ENCODE peak calls at places on chromosomes 1 and 21, in four cellular contexts. One of them, this sample, is unnamed. For H3K9me3, the result is how much of the 10 kb centered on the place peaks cover.

GRCh38 chr1:36528361-36529349 is 45.9 kb upstream of the CSF3R start:
- DNase-seq in fibroblast of lung: no peak
- DNase-seq in CD8-positive, alpha-beta memory T cell: no peak
- DNase-seq in effector memory CD4-positive, alpha-beta T cell: no peak
- DNase-seq in this sample: peak

GRCh38 chr1:12191242-12192032 is 24.6 kb downstream of the TNFRSF1B start:
- DNase-seq in CD8-positive, alpha-beta memory T cell: no peak
- DNase-seq in fibroblast of lung: no peak
- DNase-seq in effector memory CD4-positive, alpha-beta T cell: no peak
- DNase-seq in this sample: no peak

GRCh38 chr21:26125433-26126167 is 45.0 kb downstream of the APP start:
- DNase-seq in fibroblast of lung: no peak
- DNase-seq in CD8-positive, alpha-beta memory T cell: no peak
- DNase-seq in effector memory CD4-positive, alpha-beta T cell: no peak
- DNase-seq in this sample: no peak

GRCh38 chr1:3627515-3628253 is 2.9 kb downstream of the TPRG1L start:
- DNase-seq in effector memory CD4-positive, alpha-beta T cell: no peak
- DNase-seq in fibroblast of lung: no peak
- DNase-seq in CD8-positive, alpha-beta memory T cell: no peak
- DNase-seq in this sample: no peak

GRCh38 chr1:46543761-46544560 is 7.5 kb downstream of the KNCN start:
- DNase-seq in CD8-positive, alpha-beta memory T cell: peak
- DNase-seq in effector memory CD4-positive, alpha-beta T cell: no peak
- DNase-seq in fibroblast of lung: no peak
- DNase-seq in this sample: no peak

GRCh38 chr1:202275061-202275770 is 66.5 kb downstream of the UBE2T start:
- DNase-seq in effector memory CD4-positive, alpha-beta T cell: no peak
- DNase-seq in CD8-positive, alpha-beta memory T cell: no peak
- DNase-seq in fibroblast of lung: no peak
- DNase-seq in this sample: no peak

GRCh38 chr1:230084408-230085177 is 17.6 kb downstream of the GALNT2 start:
- DNase-seq in CD8-positive, alpha-beta memory T cell: peak
- DNase-seq in fibroblast of lung: peak
- DNase-seq in effector memory CD4-positive, alpha-beta T cell: no peak
- DNase-seq in this sample: peak

GRCh38 chr1:169529068-169529642 is 43.4 kb upstream of the SLC19A2 start:
- DNase-seq in effector memory CD4-positive, alpha-beta T cell: no peak
- DNase-seq in fibroblast of lung: peak
- DNase-seq in CD8-positive, alpha-beta memory T cell: no peak
- DNase-seq in this sample: peak

GRCh38 chr21:45993210-45994085 is 11.9 kb downstream of the COL6A1 start:
- DNase-seq in CD8-positive, alpha-beta memory T cell: peak
- DNase-seq in effector memory CD4-positive, alpha-beta T cell: no peak
- DNase-seq in fibroblast of lung: no peak
- DNase-seq in this sample: peak

GRCh38 chr1:21216835-21217811 is 40.4 kb upstream of the EIF4G3 start:
- DNase-seq in effector memory CD4-positive, alpha-beta T cell: peak
- DNase-seq in fibroblast of lung: peak
- DNase-seq in CD8-positive, alpha-beta memory T cell: peak
- DNase-seq in this sample: peak

GRCh38 chr21:20424943-20425342 is 573.3 kb upstream of the NCAM2 start:
- DNase-seq in CD8-positive, alpha-beta memory T cell: no peak
- DNase-seq in effector memory CD4-positive, alpha-beta T cell: no peak
- DNase-seq in fibroblast of lung: no peak
- DNase-seq in this sample: peak

GRCh38 chr1:228768345-228768717 is 33.1 kb downstream of the RHOU start:
- DNase-seq in effector memory CD4-positive, alpha-beta T cell: no peak
- DNase-seq in CD8-positive, alpha-beta memory T cell: no peak
- DNase-seq in fibroblast of lung: no peak
- DNase-seq in this sample: no peak

GRCh38 chr1:51861669-51862068 is 16.9 kb downstream of the NRDC start:
- DNase-seq in effector memory CD4-positive, alpha-beta T cell: no peak
- DNase-seq in CD8-positive, alpha-beta memory T cell: no peak
- DNase-seq in fibroblast of lung: peak
- DNase-seq in this sample: no peak

GRCh38 chr1:198880397-198880796 is 241.6 kb downstream of the PTPRC start:
- DNase-seq in effector memory CD4-positive, alpha-beta T cell: no peak
- DNase-seq in CD8-positive, alpha-beta memory T cell: no peak
- DNase-seq in fibroblast of lung: peak
- DNase-seq in this sample: no peak

GRCh38 chr1:155977607-155978324 is 581 bp downstream of the ARHGEF2 start:
- DNase-seq in effector memory CD4-positive, alpha-beta T cell: peak
- DNase-seq in fibroblast of lung: no peak
- DNase-seq in CD8-positive, alpha-beta memory T cell: peak
- DNase-seq in this sample: peak

GRCh38 chr1:245663841-245664240 is 509.1 kb downstream of the KIF26B start:
- DNase-seq in effector memory CD4-positive, alpha-beta T cell: no peak
- DNase-seq in CD8-positive, alpha-beta memory T cell: no peak
- DNase-seq in fibroblast of lung: no peak
- DNase-seq in this sample: no peak

GRCh38 chr1:16720403-16721223 is 19.7 kb upstream of the RNU1-4 start:
- DNase-seq in CD8-positive, alpha-beta memory T cell: no peak
- DNase-seq in effector memory CD4-positive, alpha-beta T cell: no peak
- DNase-seq in fibroblast of lung: no peak
- DNase-seq in this sample: no peak

GRCh38 chr1:154784924-154785531 is 85.1 kb downstream of the KCNN3 start:
- DNase-seq in fibroblast of lung: no peak
- DNase-seq in CD8-positive, alpha-beta memory T cell: peak
- DNase-seq in effector memory CD4-positive, alpha-beta T cell: peak
- DNase-seq in this sample: no peak

GRCh38 chr1:212967767-212968166 is 17.4 kb downstream of the VASH2 start:
- DNase-seq in effector memory CD4-positive, alpha-beta T cell: no peak
- DNase-seq in CD8-positive, alpha-beta memory T cell: no peak
- DNase-seq in fibroblast of lung: peak
- DNase-seq in this sample: peak

GRCh38 chr1:167644551-167644950 is 14.5 kb downstream of the RCSD1 start:
- DNase-seq in effector memory CD4-positive, alpha-beta T cell: no peak
- DNase-seq in fibroblast of lung: no peak
- DNase-seq in CD8-positive, alpha-beta memory T cell: no peak
- DNase-seq in this sample: no peak

GRCh38 chr1:30378991-30379581 is 344.3 kb downstream of the MATN1 start:
- DNase-seq in fibroblast of lung: peak
- DNase-seq in CD8-positive, alpha-beta memory T cell: no peak
- DNase-seq in effector memory CD4-positive, alpha-beta T cell: no peak
- DNase-seq in this sample: peak

GRCh38 chr1:31745071-31745897 is 18.9 kb downstream of the ADGRB2 start:
- DNase-seq in CD8-positive, alpha-beta memory T cell: peak
- DNase-seq in fibroblast of lung: no peak
- DNase-seq in effector memory CD4-positive, alpha-beta T cell: no peak
- DNase-seq in this sample: peak

GRCh38 chr1:2547210-2548067 is 8.7 kb upstream of the TNFRSF14 start:
- DNase-seq in fibroblast of lung: no peak
- DNase-seq in CD8-positive, alpha-beta memory T cell: peak
- DNase-seq in effector memory CD4-positive, alpha-beta T cell: peak
- DNase-seq in this sample: no peak

GRCh38 chr1:46277658-46278373 is 25.6 kb downstream of the LRRC41 start:
- DNase-seq in fibroblast of lung: no peak
- DNase-seq in effector memory CD4-positive, alpha-beta T cell: no peak
- DNase-seq in CD8-positive, alpha-beta memory T cell: no peak
- DNase-seq in this sample: no peak

GRCh38 chr1:18178125-18178524 is 70.5 kb downstream of the IGSF21 start:
- DNase-seq in fibroblast of lung: no peak
- DNase-seq in CD8-positive, alpha-beta memory T cell: no peak
- DNase-seq in effector memory CD4-positive, alpha-beta T cell: no peak
- DNase-seq in this sample: no peak

GRCh38 chr1:55300975-55301374 is 85.8 kb upstream of the USP24 start:
- DNase-seq in effector memory CD4-positive, alpha-beta T cell: no peak
- DNase-seq in CD8-positive, alpha-beta memory T cell: no peak
- DNase-seq in fibroblast of lung: no peak
- DNase-seq in this sample: no peak

GRCh38 chr1:55302972-55303371 is 87.8 kb upstream of the USP24 start:
- DNase-seq in fibroblast of lung: no peak
- DNase-seq in CD8-positive, alpha-beta memory T cell: no peak
- DNase-seq in effector memory CD4-positive, alpha-beta T cell: no peak
- DNase-seq in this sample: no peak

GRCh38 chr1:55309053-55309452 is 93.9 kb upstream of the USP24 start:
- DNase-seq in fibroblast of lung: peak
- DNase-seq in CD8-positive, alpha-beta memory T cell: no peak
- DNase-seq in effector memory CD4-positive, alpha-beta T cell: no peak
- DNase-seq in this sample: no peak

GRCh38 chr1:55305735-55306134 is 90.6 kb upstream of the USP24 start:
- DNase-seq in fibroblast of lung: peak
- DNase-seq in effector memory CD4-positive, alpha-beta T cell: no peak
- DNase-seq in CD8-positive, alpha-beta memory T cell: no peak
- DNase-seq in this sample: no peak

GRCh38 chr1:55304306-55304705 is 89.1 kb upstream of the USP24 start:
- DNase-seq in CD8-positive, alpha-beta memory T cell: no peak
- DNase-seq in effector memory CD4-positive, alpha-beta T cell: no peak
- DNase-seq in fibroblast of lung: no peak
- DNase-seq in this sample: no peak
- H3K4me3 ChIP-seq in CD8-positive, alpha-beta memory T cell: no peak
- H3K4me3 ChIP-seq in effector memory CD4-positive, alpha-beta T cell: no peak
- H3K4me3 ChIP-seq in fibroblast of lung: no peak
- H3K4me3 ChIP-seq in this sample: no peak

GRCh38 chr1:192601145-192602048 is 25.8 kb downstream of the RGS1 start:
- DNase-seq in effector memory CD4-positive, alpha-beta T cell: no peak
- DNase-seq in CD8-positive, alpha-beta memory T cell: no peak
- DNase-seq in fibroblast of lung: peak
- DNase-seq in this sample: no peak

GRCh38 chr1:192602757-192603156 is 27.2 kb downstream of the RGS1 start:
- DNase-seq in CD8-positive, alpha-beta memory T cell: no peak
- DNase-seq in effector memory CD4-positive, alpha-beta T cell: no peak
- DNase-seq in fibroblast of lung: no peak
- DNase-seq in this sample: no peak

GRCh38 chr1:192595299-192595698 is 19.7 kb downstream of the RGS1 start:
- DNase-seq in CD8-positive, alpha-beta memory T cell: no peak
- DNase-seq in fibroblast of lung: no peak
- DNase-seq in effector memory CD4-positive, alpha-beta T cell: no peak
- DNase-seq in this sample: no peak

GRCh38 chr1:192600264-192600663 is 24.7 kb downstream of the RGS1 start:
- DNase-seq in effector memory CD4-positive, alpha-beta T cell: no peak
- DNase-seq in CD8-positive, alpha-beta memory T cell: no peak
- DNase-seq in fibroblast of lung: no peak
- DNase-seq in this sample: no peak

DNA sequence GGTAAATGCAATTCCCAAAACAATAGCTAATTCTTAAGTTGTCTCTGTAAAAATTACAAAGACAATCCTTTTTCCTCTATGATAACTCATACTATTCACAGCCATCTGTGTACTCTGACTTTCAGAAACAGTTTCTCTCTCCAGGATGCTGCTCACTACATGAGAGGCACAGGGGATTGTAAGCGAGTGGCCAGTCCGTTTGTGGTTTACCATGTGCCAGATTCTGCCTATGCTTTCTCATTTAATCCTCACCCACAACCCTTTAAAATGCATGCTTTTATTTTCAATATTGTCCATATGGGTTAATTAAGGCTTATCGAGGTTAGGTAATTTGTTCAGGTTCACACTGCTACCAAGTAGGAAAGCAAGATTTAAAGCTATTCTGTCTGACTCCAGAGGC is 23.0 kb downstream of the RGS1 start:
- DNase-seq in effector memory CD4-positive, alpha-beta T cell: no peak
- DNase-seq in fibroblast of lung: no peak
- DNase-seq in CD8-positive, alpha-beta memory T cell: no peak
- DNase-seq in this sample: no peak
- H3K9me3 ChIP-seq in effector memory CD4-positive, alpha-beta T cell: under half
- H3K9me3 ChIP-seq in fibroblast of lung: under half
- H3K9me3 ChIP-seq in CD8-positive, alpha-beta memory T cell: under half
- H3K9me3 ChIP-seq in this sample: under half

DNA sequence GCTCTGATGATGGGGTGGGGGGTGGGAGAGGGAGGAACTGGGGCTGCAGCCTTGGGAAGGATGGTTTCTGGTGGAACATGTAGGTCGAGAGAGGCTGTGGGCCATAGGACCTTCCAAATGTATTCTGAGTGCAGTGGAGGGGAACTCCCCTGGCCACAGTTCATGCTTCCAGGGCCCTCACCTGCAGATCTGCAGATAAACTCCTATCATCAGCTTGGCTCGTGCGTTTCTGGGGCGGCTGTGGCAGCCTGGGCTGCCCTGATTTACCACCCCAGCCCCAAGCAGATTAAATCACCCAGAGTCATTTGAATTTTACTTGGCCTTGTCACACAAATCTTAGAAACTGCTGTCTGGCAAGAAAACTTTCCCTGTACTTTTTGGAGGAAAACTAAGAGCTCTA is 60.1 kb upstream of the POU3F1 start:
- DNase-seq in CD8-positive, alpha-beta memory T cell: no peak
- DNase-seq in fibroblast of lung: no peak
- DNase-seq in effector memory CD4-positive, alpha-beta T cell: no peak
- DNase-seq in this sample: no peak
- H3K4me3 ChIP-seq in CD8-positive, alpha-beta memory T cell: no peak
- H3K4me3 ChIP-seq in fibroblast of lung: no peak
- H3K4me3 ChIP-seq in effector memory CD4-positive, alpha-beta T cell: no peak
- H3K4me3 ChIP-seq in this sample: no peak

GRCh38 chr1:13407811-13408210 is 2.4 kb upstream of the PRAMEF20 start:
- DNase-seq in fibroblast of lung: no peak
- DNase-seq in effector memory CD4-positive, alpha-beta T cell: no peak
- DNase-seq in CD8-positive, alpha-beta memory T cell: no peak
- DNase-seq in this sample: no peak
- H3K9me3 ChIP-seq in fibroblast of lung: under half
- H3K9me3 ChIP-seq in effector memory CD4-positive, alpha-beta T cell: under half
- H3K9me3 ChIP-seq in CD8-positive, alpha-beta memory T cell: under half
- H3K9me3 ChIP-seq in this sample: under half

GRCh38 chr1:152981181-152981871 is 2.6 kb upstream of the SPRR1A start:
- DNase-seq in effector memory CD4-positive, alpha-beta T cell: no peak
- DNase-seq in fibroblast of lung: no peak
- DNase-seq in CD8-positive, alpha-beta memory T cell: no peak
- DNase-seq in this sample: no peak

GRCh38 chr1:152986578-152986977 is 2.7 kb downstream of the SPRR1A start:
- DNase-seq in effector memory CD4-positive, alpha-beta T cell: no peak
- DNase-seq in fibroblast of lung: no peak
- DNase-seq in CD8-positive, alpha-beta memory T cell: no peak
- DNase-seq in this sample: no peak

GRCh38 chr1:152982076-152982475 is 1.8 kb upstream of the SPRR1A start:
- DNase-seq in fibroblast of lung: no peak
- DNase-seq in effector memory CD4-positive, alpha-beta T cell: no peak
- DNase-seq in CD8-positive, alpha-beta memory T cell: no peak
- DNase-seq in this sample: no peak

GRCh38 chr1:152983234-152983633 is 647 bp upstream of the SPRR1A start:
- DNase-seq in fibroblast of lung: no peak
- DNase-seq in effector memory CD4-positive, alpha-beta T cell: no peak
- DNase-seq in CD8-positive, alpha-beta memory T cell: no peak
- DNase-seq in this sample: no peak

GRCh38 chr1:152983743-152984142 is at the start of gene SPRR1A:
- DNase-seq in fibroblast of lung: no peak
- DNase-seq in effector memory CD4-positive, alpha-beta T cell: no peak
- DNase-seq in CD8-positive, alpha-beta memory T cell: no peak
- DNase-seq in this sample: no peak
- H3K4me3 ChIP-seq in fibroblast of lung: no peak
- H3K4me3 ChIP-seq in effector memory CD4-positive, alpha-beta T cell: no peak
- H3K4me3 ChIP-seq in CD8-positive, alpha-beta memory T cell: no peak
- H3K4me3 ChIP-seq in this sample: no peak

DNA sequence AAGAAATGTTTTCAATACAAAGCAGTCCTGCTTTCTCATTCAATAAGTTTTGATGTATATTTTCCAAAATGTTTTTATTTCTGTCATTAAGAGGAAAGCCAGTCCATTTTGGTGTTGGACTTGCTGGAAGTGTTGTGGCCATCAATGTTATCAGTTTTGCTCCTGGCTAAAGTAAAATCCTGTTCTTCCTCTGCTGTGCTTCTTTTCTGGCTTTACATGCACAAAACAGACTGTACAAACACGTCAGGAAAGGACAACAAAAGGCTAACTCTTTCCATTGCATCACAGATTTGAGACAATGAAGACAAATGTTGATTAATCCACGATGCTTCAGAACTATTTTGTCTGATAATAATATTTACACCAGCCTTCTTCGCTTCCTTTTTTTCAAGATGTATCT is 735.4 kb downstream of the LTN1 start:
- DNase-seq in CD8-positive, alpha-beta memory T cell: no peak
- DNase-seq in effector memory CD4-positive, alpha-beta T cell: no peak
- DNase-seq in fibroblast of lung: no peak
- DNase-seq in this sample: no peak
- H3K9me3 ChIP-seq in CD8-positive, alpha-beta memory T cell: under half
- H3K9me3 ChIP-seq in effector memory CD4-positive, alpha-beta T cell: under half
- H3K9me3 ChIP-seq in fibroblast of lung: under half
- H3K9me3 ChIP-seq in this sample: under half

This sample was measured in SJCRH30.